ENCODE peak calls at places on chromosomes 3 and 15, in seven cellular contexts. P, W, H, O, D, J and Z are unnamed samples.
A peak's percentile ranks its signal among the peaks of the same experiment; 100 is the strongest.

GRCh38 chr15:75620776-75621536 is 4.6 kb downstream of the SNUPN start:
- DNase-seq in H (no peak), D (peak; percentile 96), O (peak; percentile 34), J (peak; percentile 87), W (no peak), P (no peak), Z (peak; percentile 11)

GRCh38 chr3:6680119-6680806 is 180.7 kb upstream of the GRM7 start:
- DNase-seq in W (no peak), H (no peak), P (no peak), D (no peak), J (no peak), O (no peak), Z (no peak)

GRCh38 chr3:180416111-180416541 is 185.8 kb upstream of the TTC14 start:
- DNase-seq in O (peak; percentile 68), D (peak; percentile 28), W (no peak), J (no peak), P (no peak), H (no peak), Z (no peak)

GRCh38 chr15:88920186-88920891 is 7.2 kb upstream of the MFGE8 start:
- DNase-seq in H (peak; percentile 19), O (no peak), D (peak; percentile 70), J (no peak), P (no peak), W (no peak), Z (no peak)

GRCh38 chr15:76209948-76210347 is 101.3 kb downstream of the ETFA start:
- DNase-seq in D (no peak), P (no peak), O (no peak), H (no peak), W (no peak), J (no peak), Z (no peak)

GRCh38 chr15:78065973-78066946 is 11.3 kb downstream of the TBC1D2B start:
- DNase-seq in P (no peak), W (no peak), J (no peak), D (peak; percentile 60), H (no peak), O (no peak), Z (no peak)

GRCh38 chr3:127822836-127823589 is 698 bp upstream of the MGLL start:
- DNase-seq in O (peak; percentile 52), P (peak; percentile 34), J (peak; percentile 81), H (no peak), D (peak; percentile 36), W (peak; percentile 45), Z (peak; percentile 49)

GRCh38 chr15:101044625-101045235 is 125.6 kb downstream of the LRRK1 start:
- DNase-seq in W (no peak), O (no peak), D (no peak), H (no peak), J (no peak), P (no peak), Z (no peak)

GRCh38 chr15:40361640-40362039 is 3.6 kb downstream of the DISP2 start:
- DNase-seq in W (no peak), J (no peak), O (no peak), H (no peak), D (no peak), P (no peak), Z (peak; percentile 26)

GRCh38 chr3:45986303-45986982 is 9.2 kb downstream of the FYCO1 start:
- DNase-seq in H (peak; percentile 64), W (no peak), P (no peak), O (peak; percentile 64), J (peak; percentile 58), D (peak; percentile 67), Z (no peak)

GRCh38 chr15:101264011-101264410 is 12.2 kb upstream of the CHSY1 start:
- DNase-seq in O (no peak), D (peak; percentile 38), W (no peak), P (no peak), H (no peak), J (no peak), Z (no peak)

GRCh38 chr15:57685719-57686118 is 20.8 kb upstream of the POLR2M start:
- DNase-seq in D (peak; percentile 6), P (no peak), J (no peak), W (no peak), O (no peak), H (no peak), Z (no peak)

GRCh38 chr3:46845397-46845859 is 17.8 kb downstream of the MYL3 start:
- DNase-seq in H (no peak), P (no peak), J (peak; percentile 89), O (no peak), W (peak; percentile 39), D (peak; percentile 92), Z (peak; percentile 48)

GRCh38 chr3:37181766-37182165 is 7.4 kb upstream of the LRRFIP2 start:
- DNase-seq in D (peak; percentile 63), P (no peak), O (no peak), W (no peak), J (no peak), H (no peak), Z (no peak)

GRCh38 chr3:106965286-106965685 is 412.0 kb upstream of the CCDC54 start:
- DNase-seq in P (peak; percentile 1), W (no peak), H (no peak), D (no peak), J (no peak), O (no peak), Z (no peak)

GRCh38 chr3:107681385-107681784 is 158.6 kb downstream of the BBX start:
- DNase-seq in J (no peak), O (no peak), H (no peak), D (no peak), P (no peak), W (no peak), Z (no peak)

GRCh38 chr15:69604050-69604378 is 151.4 kb downstream of the RPLP1 start:
- DNase-seq in J (no peak), H (peak; percentile 36), O (peak; percentile 48), P (no peak), D (no peak), W (no peak), Z (no peak)

GRCh38 chr3:182793663-182794454 is 555 bp downstream of the ATP11B start:
- DNase-seq in O (peak; percentile 63), H (peak; percentile 13), J (peak; percentile 58), D (peak; percentile 35), P (peak; percentile 64), W (peak; percentile 19), Z (peak; percentile 37)

GRCh38 chr3:116863842-116864626 is 154.5 kb downstream of the TUSC7 start:
- DNase-seq in D (peak; percentile 23), O (peak; percentile 30), W (peak; percentile 30), J (no peak), P (peak; percentile 30), H (no peak), Z (peak; percentile 55)

GRCh38 chr3:20511863-20512262 is 325.9 kb upstream of the SGO1 start:
- DNase-seq in O (peak; percentile 12), P (peak; percentile 12), D (peak; percentile 80), J (no peak), H (peak; percentile 44), W (peak; percentile 14), Z (no peak)

GRCh38 chr15:39191871-39192281 is 389.0 kb upstream of the THBS1 start:
- DNase-seq in J (no peak), H (no peak), P (no peak), O (no peak), W (no peak), D (peak; percentile 86), Z (no peak)

GRCh38 chr3:161630791-161631190 is 134.2 kb downstream of the OTOL1 start:
- DNase-seq in O (no peak), W (no peak), J (no peak), H (no peak), D (no peak), P (no peak), Z (no peak)

GRCh38 chr3:171460226-171461086 is at the start of gene TNIK:
- DNase-seq in J (peak; percentile 95), P (peak; percentile 94), D (peak; percentile 77), O (peak; percentile 96), H (peak; percentile 87), W (peak; percentile 82), Z (peak; percentile 98)